ENCODE peak calls at places on chromosome 13, in ten cellular contexts. W is HCT116, M is esophagus muscularis mucosa, G is H54, L is uterus, O is spleen, B is IMR-90, Z is A549, D is transverse colon, S is sigmoid colon. T is an unnamed sample.

GRCh38 chr13:110445183-110445582 is 116.3 kb downstream of the RAB20 start:
- DNase-seq in W (no peak), M (no peak), G (no peak), L (no peak), O (no peak), B (peak; percentile 77), Z (no peak), D (no peak), S (no peak), T (no peak)

GRCh38 chr13:44219808-44220544 is 153.6 kb upstream of the SERP2 start:
- DNase-seq in W (no peak), M (no peak), G (peak; percentile 14), L (no peak), O (no peak), B (peak; percentile 93), Z (peak; percentile 58), D (no peak), S (no peak), T (no peak)

GRCh38 chr13:73025212-73026012 is 33.4 kb upstream of the KLF5 start:
- DNase-seq in W (no peak), M (no peak), G (no peak), L (no peak), O (no peak), B (peak; percentile 47), Z (no peak), D (no peak), S (no peak), T (no peak)

GRCh38 chr13:75299913-75300862 is 181.8 kb downstream of the TBC1D4 start:
- DNase-seq in W (no peak), M (no peak), G (no peak), L (no peak), O (no peak), B (peak; percentile 46), Z (no peak), D (no peak), S (no peak), T (no peak)

GRCh38 chr13:41762796-41763195 is 198.1 kb downstream of the VWA8 start:
- DNase-seq in W (no peak), M (no peak), G (no peak), L (no peak), O (no peak), B (no peak), Z (no peak), D (no peak), S (no peak), T (no peak)

GRCh38 chr13:21033866-21034601 is 27.4 kb downstream of the LATS2 start:
- DNase-seq in W (no peak), M (no peak), G (peak; percentile 15), L (no peak), O (no peak), B (no peak), Z (no peak), D (no peak), S (peak; percentile 67), T (no peak)

GRCh38 chr13:21894091-21894490 is 223.2 kb downstream of the FGF9 start:
- DNase-seq in W (no peak), M (no peak), G (no peak), L (no peak), O (no peak), B (no peak), Z (no peak), D (peak; percentile 78), S (no peak), T (no peak)

GRCh38 chr13:84870190-84870589 is 929.0 kb downstream of the SLITRK6 start:
- DNase-seq in W (no peak), M (no peak), G (no peak), L (no peak), O (no peak), B (no peak), Z (peak; percentile 7), D (no peak), S (no peak), T (peak; percentile 2)

GRCh38 chr13:19984430-19985218 is 26.1 kb downstream of the ZMYM2 start:
- DNase-seq in W (peak; percentile 12), M (no peak), G (peak; percentile 5), L (no peak), O (no peak), B (peak; percentile 72), Z (peak; percentile 16), D (no peak), S (no peak), T (peak; percentile 34)

GRCh38 chr13:74705438-74705837 is 571.2 kb upstream of the KLF12 start:
- DNase-seq in W (no peak), M (no peak), G (no peak), L (no peak), O (no peak), B (no peak), Z (no peak), D (no peak), S (no peak), T (no peak)

GRCh38 chr13:49627831-49628652 is at the start of gene ARL11:
- DNase-seq in W (no peak), M (no peak), G (no peak), L (no peak), O (peak; percentile 96), B (no peak), Z (no peak), D (peak; percentile 80), S (peak; percentile 76), T (peak; percentile 13)
- TF ChIP-seq POLR2A in W (no peak), M (no peak), G (no peak), L (no peak), O (peak; percentile 54), B (no peak), Z (no peak), D (peak; percentile 46), S (no peak), T (no peak)

GRCh38 chr13:52617070-52618060 is 24.9 kb upstream of the HNRNPA1L2 start:
- DNase-seq in W (peak; percentile 78), M (peak; percentile 93), G (peak; percentile 53), L (peak; percentile 85), O (peak; percentile 94), B (peak; percentile 83), Z (peak; percentile 82), D (peak; percentile 87), S (peak; percentile 89), T (peak; percentile 79)
- TF ChIP-seq POLR2A in W (no peak), M (no peak), G (peak; percentile 32), L (peak; percentile 40), O (no peak), B (peak; percentile 51), Z (peak; percentile 59), D (peak; percentile 63), S (no peak), T (peak; percentile 78)

GRCh38 chr13:32253911-32254399 is 61.2 kb downstream of the ZAR1L start:
- DNase-seq in W (no peak), M (no peak), G (no peak), L (no peak), O (no peak), B (no peak), Z (no peak), D (no peak), S (no peak), T (no peak)

GRCh38 chr13:32256243-32256642 is 58.9 kb downstream of the ZAR1L start:
- DNase-seq in W (no peak), M (no peak), G (no peak), L (no peak), O (no peak), B (no peak), Z (no peak), D (no peak), S (no peak), T (no peak)

GRCh38 chr13:32254916-32255743 is 60.0 kb downstream of the ZAR1L start:
- DNase-seq in W (no peak), M (no peak), G (no peak), L (no peak), O (no peak), B (no peak), Z (no peak), D (no peak), S (no peak), T (no peak)

GRCh38 chr13:32254416-32254815 is 60.7 kb downstream of the ZAR1L start:
- DNase-seq in W (no peak), M (no peak), G (no peak), L (no peak), O (no peak), B (no peak), Z (no peak), D (no peak), S (no peak), T (no peak)

GRCh38 chr13:32255744-32256120 is 59.4 kb downstream of the ZAR1L start:
- DNase-seq in W (no peak), M (no peak), G (no peak), L (no peak), O (no peak), B (peak; percentile 76), Z (no peak), D (no peak), S (no peak), T (no peak)
- TF ChIP-seq POLR2A in W (no peak), M (no peak), G (no peak), L (no peak), O (no peak), B (no peak), Z (no peak), D (no peak), S (no peak), T (no peak)

GRCh38 chr13:31199849-31200635 is at the start of gene B3GLCT:
- DNase-seq in W (peak; percentile 36), M (no peak), G (peak; percentile 78), L (peak; percentile 86), O (peak; percentile 98), B (peak; percentile 68), Z (peak; percentile 74), D (peak; percentile 85), S (peak; percentile 85), T (peak; percentile 84)
- TF ChIP-seq POLR2A in W (peak; percentile 44), M (no peak), G (peak; percentile 49), L (peak; percentile 62), O (no peak), B (no peak), Z (peak; percentile 60), D (no peak), S (no peak), T (peak; percentile 53)

GRCh38 chr13:49606747-49607648 is 21.3 kb upstream of the ARL11 start:
- DNase-seq in W (peak; percentile 78), M (peak; percentile 95), G (peak; percentile 60), L (peak; percentile 85), O (peak; percentile 95), B (peak; percentile 88), Z (peak; percentile 87), D (peak; percentile 88), S (peak; percentile 93), T (peak; percentile 85)
- TF ChIP-seq POLR2A in W (no peak), M (no peak), G (no peak), L (no peak), O (no peak), B (peak; percentile 30), Z (no peak), D (no peak), S (no peak), T (no peak)

GRCh38 chr13:97433727-97434416 is at the start of gene RAP2A:
- DNase-seq in W (peak; percentile 65), M (peak; percentile 94), G (peak; percentile 77), L (peak; percentile 90), O (peak; percentile 98), B (peak; percentile 91), Z (peak; percentile 88), D (peak; percentile 91), S (peak; percentile 96), T (peak; percentile 96)
- TF ChIP-seq POLR2A in W (peak; percentile 23), M (peak; percentile 45), G (peak; percentile 57), L (peak; percentile 87), O (peak; percentile 74), B (peak; percentile 86), Z (peak; percentile 40), D (peak; percentile 95), S (peak; percentile 67), T (peak; percentile 15)

GRCh38 chr13:39895254-39895653 is 239.8 kb downstream of the COG6 start:
- DNase-seq in W (no peak), M (no peak), G (no peak), L (no peak), O (no peak), B (no peak), Z (no peak), D (no peak), S (no peak), T (no peak)
- TF ChIP-seq POLR2A in W (no peak), M (no peak), G (no peak), L (no peak), O (no peak), B (no peak), Z (no peak), D (no peak), S (no peak), T (no peak)

T was measured in erythroblast.